ENCODE peak calls at places on chromosomes 1 and 21, in seven cellular contexts. Q, F, L, V, P, R and H are unnamed samples.

GRCh38 chr1:156616463-156616862 is 2.8 kb upstream of the HAPLN2 start:
- DNase-seq in Q (peak), F (no peak), L (peak), V (no peak), P (peak), R (no peak), H (no peak)

GRCh38 chr1:224846119-224846907 is 83.2 kb upstream of the DNAH14 start:
- DNase-seq in Q (no peak), F (no peak), L (no peak), V (no peak), P (peak), R (no peak), H (no peak)

GRCh38 chr21:38806153-38806941 is 618 bp downstream of the ETS2 start:
- DNase-seq in Q (no peak), F (peak), L (no peak), V (peak), P (no peak), R (no peak), H (no peak)

GRCh38 chr1:215052656-215053055 is 29.9 kb upstream of the KCNK2 start:
- DNase-seq in Q (peak), F (no peak), L (no peak), V (no peak), P (no peak), R (no peak), H (no peak)

GRCh38 chr1:16318544-16318943 is 33.7 kb downstream of the FBXO42 start:
- DNase-seq in Q (no peak), F (no peak), L (peak), V (no peak), P (no peak), R (no peak), H (no peak)

GRCh38 chr1:39922139-39922757 is 20.5 kb upstream of the MYCL start:
- DNase-seq in Q (no peak), F (peak), L (no peak), V (peak), P (peak), R (no peak), H (peak)

GRCh38 chr1:223771814-223772770 is 59.8 kb downstream of the CAPN2 start:
- DNase-seq in Q (peak), F (peak), L (peak), V (no peak), P (peak), R (peak), H (peak)

GRCh38 chr1:164613176-164613575 is 54.2 kb downstream of the PBX1 start:
- DNase-seq in Q (no peak), F (no peak), L (no peak), V (no peak), P (peak), R (peak), H (no peak)

GRCh38 chr21:36723371-36723881 is 24.5 kb downstream of the SIM2 start:
- DNase-seq in Q (no peak), F (no peak), L (no peak), V (no peak), P (no peak), R (no peak), H (no peak)

GRCh38 chr21:45180289-45180599 is 105.9 kb downstream of the ADARB1 start:
- DNase-seq in Q (no peak), F (no peak), L (no peak), V (no peak), P (peak), R (no peak), H (no peak)

GRCh38 chr21:45177039-45177438 is 102.7 kb downstream of the ADARB1 start:
- DNase-seq in Q (no peak), F (no peak), L (no peak), V (no peak), P (peak), R (no peak), H (no peak)

GRCh38 chr21:45178971-45179370 is 104.6 kb downstream of the ADARB1 start:
- DNase-seq in Q (no peak), F (no peak), L (no peak), V (no peak), P (no peak), R (no peak), H (no peak)

GRCh38 chr21:45178072-45178608 is 103.8 kb downstream of the ADARB1 start:
- DNase-seq in Q (no peak), F (no peak), L (no peak), V (no peak), P (no peak), R (no peak), H (no peak)

DNA sequence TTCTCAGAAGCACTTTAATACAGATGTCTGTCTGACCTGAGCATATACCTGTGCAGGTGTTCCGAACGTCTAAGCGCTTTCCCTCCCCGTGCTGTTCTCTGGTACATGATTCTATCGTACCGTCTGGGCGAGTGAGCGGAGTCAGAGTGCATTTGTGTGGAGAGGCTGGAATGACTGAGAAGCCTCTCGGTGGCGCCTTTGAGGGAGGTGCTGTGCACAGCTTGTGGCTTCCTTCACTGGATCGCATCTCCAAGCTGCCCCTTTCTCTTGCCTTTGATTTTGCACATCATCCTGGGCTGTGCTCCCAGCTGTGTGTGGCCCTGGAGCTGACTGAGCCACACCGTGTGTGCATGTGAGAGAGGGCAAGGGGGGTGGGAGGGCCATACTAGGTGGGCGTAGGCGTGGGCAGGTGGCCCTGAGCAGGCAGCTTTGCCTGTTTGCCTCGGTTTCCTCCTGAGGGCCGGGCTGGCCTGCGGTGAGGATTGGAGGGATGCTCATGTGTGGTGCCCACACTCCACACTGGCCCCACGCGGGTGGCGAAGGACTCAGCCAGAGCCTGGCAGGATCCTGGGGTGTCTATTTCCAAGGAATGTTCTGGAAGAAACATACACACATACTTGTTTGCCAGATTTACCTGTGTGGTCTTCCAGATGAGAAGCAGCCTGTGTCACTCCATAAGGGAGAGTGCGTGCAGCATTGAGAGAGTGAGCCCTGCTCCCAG is 105.3 kb downstream of the ADARB1 start:
- DNase-seq in Q (no peak), F (no peak), L (no peak), V (no peak), P (no peak), R (no peak), H (no peak)
- H2AK5ac ChIP-seq in Q (no peak), F (no peak), L (no peak), V (no peak), P (no peak), R (no peak), H (no peak)

DNA sequence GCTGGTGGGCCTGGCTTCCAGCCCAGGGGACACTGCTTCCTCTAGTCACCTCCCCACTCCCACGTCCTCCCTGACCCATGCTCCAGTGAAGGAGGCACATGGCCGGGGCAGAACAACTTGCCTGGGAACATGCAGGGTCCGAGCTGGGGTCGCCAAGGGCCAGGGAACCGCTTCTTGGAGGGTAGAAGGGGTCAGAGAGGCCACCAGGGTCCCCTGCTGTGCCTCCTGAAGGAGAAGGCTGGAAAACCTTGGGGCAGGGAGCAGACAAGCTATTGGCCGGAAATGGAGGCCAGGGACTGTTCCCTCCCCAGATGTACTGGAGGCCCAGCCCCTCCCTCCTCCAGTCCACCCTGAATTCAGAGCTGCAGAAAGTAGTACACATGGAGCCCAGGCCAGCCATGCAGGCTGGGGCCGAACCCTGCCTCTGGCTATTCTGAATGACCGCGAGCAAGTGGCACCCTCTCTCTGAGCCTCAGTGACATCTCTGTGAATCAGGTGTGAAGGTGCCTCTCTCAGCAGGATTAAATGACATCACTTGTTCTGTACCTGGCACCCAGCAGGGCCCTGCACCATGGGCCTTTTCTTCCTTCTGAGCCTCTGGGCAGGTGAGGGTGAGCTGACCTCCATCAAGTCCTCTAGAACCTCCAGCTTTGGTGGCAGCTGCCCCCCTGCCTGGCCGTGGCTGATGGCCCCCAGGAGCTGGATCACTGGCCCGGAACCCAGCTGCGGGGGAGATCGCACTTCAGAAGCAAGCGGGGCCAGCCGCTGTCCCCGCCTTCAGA is 15.7 kb downstream of the SPOCD1 start:
- DNase-seq in Q (no peak), F (no peak), L (no peak), V (no peak), P (no peak), R (no peak), H (no peak)
- H3K4me2 ChIP-seq in Q (no peak), F (no peak), L (no peak), V (no peak), P (no peak), R (no peak), H (no peak)

GRCh38 chr1:221644176-221644510 is 97.7 kb downstream of the DUSP10 start:
- DNase-seq in Q (no peak), F (no peak), L (no peak), V (no peak), P (no peak), R (no peak), H (no peak)
- H2AK5ac ChIP-seq in Q (no peak), F (no peak), L (no peak), V (no peak), P (no peak), R (no peak), H (no peak)

GRCh38 chr1:219784660-219785391 is 143.5 kb downstream of the SLC30A10 start:
- DNase-seq in Q (peak), F (no peak), L (peak), V (no peak), P (no peak), R (no peak), H (no peak)

GRCh38 chr1:219783605-219784004 is 144.8 kb downstream of the SLC30A10 start:
- DNase-seq in Q (no peak), F (no peak), L (no peak), V (no peak), P (no peak), R (no peak), H (no peak)

GRCh38 chr1:219782929-219783328 is 145.4 kb downstream of the SLC30A10 start:
- DNase-seq in Q (no peak), F (no peak), L (no peak), V (no peak), P (no peak), R (no peak), H (no peak)

GRCh38 chr1:219781491-219781890 is 146.9 kb downstream of the SLC30A10 start:
- DNase-seq in Q (no peak), F (no peak), L (no peak), V (no peak), P (peak), R (no peak), H (no peak)

DNA sequence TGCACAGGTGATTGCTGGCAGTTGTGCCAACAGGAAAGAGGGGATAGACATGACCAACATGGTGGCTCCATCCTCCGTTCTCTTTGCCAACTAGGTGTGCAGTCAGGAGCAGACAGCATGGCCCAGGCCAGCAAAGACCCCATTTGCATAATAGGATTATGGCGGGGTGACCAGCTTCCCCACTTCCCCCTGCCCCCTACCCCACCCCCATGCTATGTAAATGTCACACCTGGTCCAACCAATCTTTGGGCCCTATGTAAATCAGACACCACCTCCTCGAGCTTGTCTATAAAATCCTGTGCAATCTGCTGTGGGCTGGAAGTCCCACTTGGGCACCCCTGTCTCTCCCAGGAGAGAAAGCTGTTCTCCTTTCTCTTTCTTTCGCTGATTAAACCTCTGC is 146.0 kb downstream of the SLC30A10 start:
- DNase-seq in Q (no peak), F (no peak), L (no peak), V (no peak), P (peak), R (no peak), H (no peak)
- H3K4me2 ChIP-seq in Q (no peak), F (no peak), L (no peak), V (no peak), P (no peak), R (no peak), H (no peak)